ENCODE peak calls at places on chromosomes 16 and 17, in six cellular contexts. X, V, F, B, Z and I are unnamed samples.

GRCh38 chr17:61408151-61409041 is 8.8 kb downstream of the TBX2 start:
- DNase-seq in Z (no peak), B (no peak), F (peak; percentile 17), X (no peak), V (no peak), I (peak; percentile 64)

GRCh38 chr17:37797206-37797605 is 52.3 kb upstream of the HNF1B start:
- DNase-seq in X (no peak), B (no peak), Z (no peak), F (no peak), V (no peak), I (no peak)

GRCh38 chr17:30095507-30096244 is 20.9 kb upstream of the NSRP1 start:
- DNase-seq in B (no peak), Z (no peak), V (no peak), F (peak; percentile 46), X (no peak), I (no peak)

GRCh38 chr17:75475851-75476250 is 19.4 kb downstream of the TMEM94 start:
- DNase-seq in V (no peak), F (no peak), X (peak; percentile 72), B (no peak), Z (no peak), I (no peak)

GRCh38 chr17:19753049-19753444 is 4.9 kb upstream of the ALDH3A1 start:
- DNase-seq in B (no peak), X (peak; percentile 73), V (peak; percentile 57), F (no peak), Z (no peak), I (no peak)

GRCh38 chr17:47404006-47404405 is 80.3 kb downstream of the EFCAB13 start:
- DNase-seq in Z (no peak), V (no peak), X (no peak), B (no peak), F (no peak), I (no peak)

GRCh38 chr17:71482625-71483024 is 638.2 kb upstream of the SOX9 start:
- DNase-seq in X (no peak), F (no peak), V (no peak), B (no peak), Z (no peak), I (no peak)

GRCh38 chr16:20875358-20875656 is 24.9 kb downstream of the DCUN1D3 start:
- DNase-seq in X (no peak), Z (no peak), V (no peak), B (no peak), F (no peak), I (no peak)

GRCh38 chr16:73037331-73037745 is 10.6 kb downstream of the ZFHX3 start:
- DNase-seq in X (peak; percentile 70), B (no peak), F (no peak), Z (no peak), V (no peak), I (no peak)

GRCh38 chr17:34485999-34486398 is 93.4 kb upstream of the TMEM132E start:
- DNase-seq in F (no peak), Z (no peak), X (no peak), B (no peak), V (no peak), I (no peak)

GRCh38 chr16:27285676-27286196 is 17.2 kb upstream of the NSMCE1 start:
- DNase-seq in X (peak; percentile 37), F (no peak), Z (no peak), V (no peak), B (no peak), I (no peak)

GRCh38 chr17:45070809-45071208 is 9.7 kb downstream of the NMT1 start:
- DNase-seq in F (no peak), X (no peak), Z (no peak), V (no peak), B (no peak), I (no peak)

GRCh38 chr16:26981266-26981938 is 85.3 kb upstream of the C16orf82 start:
- DNase-seq in B (no peak), Z (no peak), F (no peak), X (no peak), V (no peak), I (no peak)

GRCh38 chr16:118857-119256 is 19.6 kb downstream of the NPRL3 start:
- DNase-seq in B (no peak), X (no peak), Z (no peak), F (no peak), V (no peak), I (no peak)